ENCODE peak calls at places on chromosomes 16 and 17, in five cellular contexts. G, C, V, P and Q are unnamed samples.

GRCh38 chr17:78499715-78500540 is 77.3 kb downstream of the DNAH17 start:
- DNase-seq in G (no peak), C (no peak), V (no peak), P (no peak), Q (no peak)

GRCh38 chr17:17528696-17529652 is 32.8 kb upstream of the RASD1 start:
- DNase-seq in G (no peak), C (no peak), V (no peak), P (peak; percentile 53), Q (no peak)

GRCh38 chr16:55949518-55949917 is 74.3 kb upstream of the CES5A start:
- DNase-seq in G (no peak), C (no peak), V (peak; percentile 31), P (no peak), Q (no peak)

GRCh38 chr17:51682115-51682514 is 421.8 kb downstream of the UTP18 start:
- DNase-seq in G (no peak), C (no peak), V (no peak), P (no peak), Q (no peak)

GRCh38 chr17:10177921-10178788 is 20.3 kb downstream of the GAS7 start:
- DNase-seq in G (no peak), C (no peak), V (peak; percentile 83), P (no peak), Q (no peak)

GRCh38 chr16:24297375-24297774 is 41.2 kb downstream of the CACNG3 start:
- DNase-seq in G (no peak), C (no peak), V (no peak), P (no peak), Q (no peak)

GRCh38 chr17:40325156-40326013 is 16.4 kb downstream of the RARA start:
- DNase-seq in G (no peak), C (no peak), V (no peak), P (no peak), Q (no peak)

GRCh38 chr17:37792787-37793186 is 47.9 kb upstream of the HNF1B start:
- DNase-seq in G (no peak), C (no peak), V (peak; percentile 89), P (no peak), Q (no peak)

GRCh38 chr16:87326151-87326571 is 9.0 kb upstream of the C16orf95 start:
- DNase-seq in G (no peak), C (no peak), V (no peak), P (no peak), Q (no peak)

GRCh38 chr17:491086-492014 is 138.7 kb upstream of the RPH3AL start:
- DNase-seq in G (peak; percentile 44), C (no peak), V (peak; percentile 69), P (peak; percentile 51), Q (peak; percentile 94)

GRCh38 chr16:77853125-77853524 is 64.8 kb downstream of the VAT1L start:
- DNase-seq in G (no peak), C (no peak), V (no peak), P (no peak), Q (no peak)

GRCh38 chr16:27406729-27407128 is 4.8 kb downstream of the IL21R start:
- DNase-seq in G (no peak), C (no peak), V (no peak), P (no peak), Q (no peak)

GRCh38 chr17:47119746-47120520 is 69.2 kb downstream of the CDC27 start:
- DNase-seq in G (no peak), C (no peak), V (peak; percentile 76), P (peak; percentile 28), Q (no peak)

GRCh38 chr17:22507823-22508222 is 815.5 kb downstream of the KCNJ18 start:
- DNase-seq in G (peak; percentile 8), C (no peak), V (no peak), P (peak; percentile 15), Q (no peak)

GRCh38 chr17:79621151-79621940 is 10.5 kb upstream of the RBFOX3 start:
- DNase-seq in G (no peak), C (no peak), V (no peak), P (no peak), Q (peak; percentile 30)

GRCh38 chr17:47741793-47742145 is 8.7 kb downstream of the TBX21 start:
- DNase-seq in G (no peak), C (no peak), V (peak; percentile 16), P (no peak), Q (no peak)

GRCh38 chr17:75487351-75488070 is 27.8 kb downstream of the CASKIN2 start:
- DNase-seq in G (peak; percentile 64), C (no peak), V (no peak), P (no peak), Q (no peak)

DNA sequence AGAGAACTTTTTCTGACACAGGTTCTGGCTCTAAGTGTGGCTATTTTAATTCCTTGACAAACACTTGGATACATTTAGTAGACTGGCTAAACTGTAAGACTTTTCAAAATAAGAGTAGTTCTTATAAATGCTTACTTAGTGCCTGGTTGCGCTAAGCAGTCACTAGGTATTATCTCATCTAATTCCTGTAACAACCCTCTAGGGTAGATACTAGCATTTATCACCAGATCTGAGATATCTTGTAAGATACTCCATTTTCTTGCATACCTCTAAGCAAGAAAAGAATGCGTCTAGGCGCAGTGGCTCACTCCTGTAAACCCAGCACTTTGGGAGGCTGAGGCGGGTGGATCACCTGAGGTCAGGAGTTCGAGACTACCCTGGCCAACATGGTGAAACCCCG is 131.2 kb downstream of the CMIP start:
- DNase-seq in G (no peak), C (no peak), V (no peak), P (no peak), Q (no peak)
- TF ChIP-seq MXI1 in G (no peak), C (no peak), V (no peak), P (no peak), Q (no peak)

GRCh38 chr17:55320594-55321506 is 56.1 kb downstream of the HLF start:
- DNase-seq in G (no peak), C (no peak), V (no peak), P (no peak), Q (no peak)
- TF ChIP-seq MXI1 in G (no peak), C (no peak), V (no peak), P (no peak), Q (no peak)

DNA sequence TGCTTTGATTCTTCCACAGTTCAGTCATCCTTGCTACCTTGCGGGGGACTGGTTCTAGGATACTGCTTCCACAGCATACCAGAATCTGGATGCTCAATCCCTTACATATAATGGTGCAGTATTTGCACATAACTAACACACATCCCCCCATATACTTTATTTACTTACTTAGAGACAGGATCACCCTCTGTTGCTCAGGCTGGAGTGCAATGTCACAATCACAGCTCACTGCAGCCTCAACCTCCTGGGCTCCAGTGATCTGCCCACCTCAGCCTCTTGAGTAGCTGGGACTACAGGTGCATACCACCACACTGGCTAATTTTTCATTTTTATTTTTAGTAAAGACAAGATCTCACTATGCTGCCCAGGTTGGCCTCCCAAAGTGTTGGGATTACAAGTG is 112.2 kb downstream of the GOSR1 start:
- DNase-seq in G (no peak), C (no peak), V (no peak), P (peak; percentile 32), Q (no peak)
- TF ChIP-seq MXI1 in G (no peak), C (no peak), V (no peak), P (no peak), Q (no peak)

GRCh38 chr16:59039066-59039465 is 304.9 kb upstream of the GOT2 start:
- DNase-seq in G (no peak), C (no peak), V (no peak), P (no peak), Q (no peak)
- TF ChIP-seq MXI1 in G (no peak), C (no peak), V (no peak), P (no peak), Q (no peak)

DNA sequence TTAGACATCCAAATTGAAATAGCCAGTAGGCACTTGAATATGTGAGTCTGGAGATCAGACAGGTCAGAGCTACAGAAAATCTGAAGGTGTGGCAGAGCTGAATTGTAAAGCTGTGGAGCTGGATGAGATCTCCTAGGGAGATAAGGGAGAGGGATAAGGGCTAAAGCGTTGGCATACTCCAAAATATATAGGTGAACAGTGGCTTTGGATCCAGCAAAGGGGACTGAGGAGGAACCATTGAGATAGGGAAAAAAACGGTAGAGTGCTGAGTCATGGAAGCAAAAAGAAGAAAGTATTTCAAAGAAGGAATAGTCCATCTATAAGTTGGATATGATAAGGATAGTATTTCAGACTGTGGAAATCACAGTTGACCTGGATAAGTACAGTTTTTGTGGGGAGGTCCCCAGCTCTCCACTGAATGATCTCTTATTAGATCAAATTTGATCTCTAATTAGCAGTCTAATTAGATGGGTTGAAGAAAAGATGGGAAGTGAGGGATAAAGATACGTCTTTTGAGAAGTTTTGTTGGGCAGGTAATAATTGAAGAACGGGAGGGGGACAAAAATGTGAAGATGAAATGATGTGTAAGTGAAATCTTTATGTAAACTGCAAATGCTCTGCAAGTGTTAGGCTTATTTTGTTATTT is 587 bp upstream of the DBF4B start:
- DNase-seq in G (peak; percentile 27), C (no peak), V (no peak), P (no peak), Q (no peak)
- TF ChIP-seq MXI1 in G (no peak), C (no peak), V (no peak), P (no peak), Q (no peak)

GRCh38 chr16:75389096-75389692 is 44.1 kb downstream of the CFDP1 start:
- DNase-seq in G (no peak), C (no peak), V (peak; percentile 22), P (no peak), Q (no peak)

GRCh38 chr16:75385507-75386152 is 47.7 kb downstream of the CFDP1 start:
- DNase-seq in G (peak; percentile 51), C (peak; percentile 33), V (peak; percentile 88), P (peak; percentile 68), Q (peak; percentile 49)

GRCh38 chr16:75387951-75388350 is 45.4 kb downstream of the CFDP1 start:
- DNase-seq in G (no peak), C (no peak), V (no peak), P (no peak), Q (no peak)

GRCh38 chr16:75392911-75393310 is 40.4 kb downstream of the CFDP1 start:
- DNase-seq in G (no peak), C (no peak), V (no peak), P (no peak), Q (no peak)

DNA sequence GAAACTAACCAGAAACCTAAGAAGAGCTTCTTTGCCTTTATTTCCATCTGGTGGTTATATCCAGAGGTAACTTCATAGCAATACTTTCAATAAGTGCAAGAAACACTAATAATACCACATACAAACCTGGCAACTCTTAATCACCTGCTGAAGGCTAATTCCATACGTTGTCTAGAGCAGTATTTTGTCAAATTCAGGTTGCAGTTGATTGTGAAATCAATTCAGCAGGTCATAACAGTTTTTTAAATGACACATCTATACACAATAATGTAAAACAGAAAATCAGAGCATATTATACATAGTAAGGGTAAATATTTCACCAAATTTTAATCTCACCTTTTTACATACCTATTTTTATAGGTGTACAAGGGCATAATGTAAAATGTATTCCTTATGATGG is 42.0 kb downstream of the CFDP1 start:
- DNase-seq in G (no peak), C (no peak), V (no peak), P (no peak), Q (no peak)
- TF ChIP-seq MXI1 in G (no peak), C (no peak), V (no peak), P (no peak), Q (no peak)

DNA sequence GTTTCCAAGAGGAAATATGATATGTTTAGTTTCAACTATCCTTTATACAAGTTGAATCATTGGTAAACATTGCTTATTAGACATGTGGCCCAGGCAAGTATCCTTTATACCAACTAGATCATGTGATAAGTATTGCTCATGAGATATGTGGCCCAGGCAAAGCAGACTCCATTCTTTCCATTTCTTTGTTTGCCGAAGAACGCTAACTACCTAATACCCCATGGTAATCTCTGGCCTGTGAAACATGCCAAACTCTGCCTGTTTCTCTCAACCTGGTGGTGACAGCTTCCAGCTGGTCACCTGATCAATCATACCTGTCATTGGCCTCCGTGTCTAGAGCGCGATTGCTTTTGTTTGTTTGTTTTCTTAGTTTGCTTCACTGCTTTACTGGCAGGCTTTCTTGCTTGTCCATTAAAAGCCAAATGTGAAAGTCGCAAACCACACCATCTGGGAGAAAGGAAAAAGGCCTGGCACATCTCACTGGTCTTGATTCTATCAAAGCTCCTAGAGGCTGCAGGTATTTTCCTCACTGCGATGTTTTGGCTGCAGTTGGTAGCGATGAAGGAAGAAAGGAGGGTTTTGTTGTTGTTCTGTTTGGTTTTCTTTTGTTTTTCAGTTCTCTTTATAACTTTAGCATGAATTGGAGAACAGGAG is 686.2 kb downstream of the KCNJ2 start:
- DNase-seq in G (no peak), C (no peak), V (peak; percentile 90), P (no peak), Q (no peak)
- TF ChIP-seq MXI1 in G (no peak), C (no peak), V (no peak), P (no peak), Q (no peak)